ENCODE peak calls at places on chromosomes 5 and 9, in seven cellular contexts. B, Z, E, A, X, W and P are unnamed samples.

GRCh38 chr5:155700333-155700732 is 626.6 kb upstream of the SGCD start:
- DNase-seq in X (no peak), E (peak; percentile 10), Z (no peak), B (no peak), W (no peak), A (no peak), P (no peak)

GRCh38 chr9:116151966-116152381 is 1.6 kb upstream of the PAPPA start:
- DNase-seq in X (no peak), B (no peak), Z (peak; percentile 41), W (no peak), E (peak; percentile 26), A (no peak), P (peak; percentile 82)

GRCh38 chr9:96512240-96512639 is 62.3 kb downstream of the HABP4 start:
- DNase-seq in W (no peak), B (no peak), Z (no peak), E (no peak), X (no peak), A (no peak), P (no peak)

GRCh38 chr5:148846930-148847329 is 20.5 kb downstream of the ADRB2 start:
- DNase-seq in E (no peak), W (no peak), Z (no peak), A (no peak), X (no peak), B (no peak), P (no peak)

GRCh38 chr5:177097016-177097985 is 10.6 kb downstream of the FGFR4 start:
- DNase-seq in X (no peak), Z (no peak), W (no peak), B (no peak), A (no peak), E (no peak), P (no peak)

GRCh38 chr5:36418172-36418979 is 116.7 kb upstream of the RANBP3L start:
- DNase-seq in E (peak; percentile 49), W (no peak), Z (no peak), X (no peak), A (no peak), B (no peak), P (no peak)

GRCh38 chr9:127783644-127784043 is 2.2 kb upstream of the CDK9 start:
- DNase-seq in B (no peak), W (no peak), X (no peak), Z (no peak), A (no peak), E (no peak), P (no peak)

GRCh38 chr9:14180077-14180941 is 133.6 kb downstream of the NFIB start:
- DNase-seq in X (no peak), B (peak; percentile 52), Z (no peak), E (no peak), W (peak; percentile 57), A (no peak), P (no peak)

GRCh38 chr5:56640763-56641406 is 174.5 kb upstream of the MAP3K1 start:
- DNase-seq in E (no peak), A (no peak), B (no peak), W (peak; percentile 34), X (no peak), Z (no peak), P (no peak)

GRCh38 chr5:154190652-154191304 is at the start of gene GALNT10:
- DNase-seq in W (peak; percentile 65), E (peak; percentile 88), B (peak; percentile 4), X (no peak), A (peak; percentile 47), Z (peak; percentile 70), P (no peak)

GRCh38 chr9:135098400-135099105 is 11.1 kb downstream of the OLFM1 start:
- DNase-seq in A (no peak), E (peak; percentile 73), W (peak; percentile 21), Z (peak; percentile 31), X (no peak), B (no peak), P (no peak)

GRCh38 chr9:14031015-14031414 is 282.9 kb downstream of the NFIB start:
- DNase-seq in E (peak; percentile 72), Z (no peak), B (no peak), X (no peak), A (no peak), W (no peak), P (no peak)

GRCh38 chr9:75548871-75549270 is 341.6 kb upstream of the PCSK5 start:
- DNase-seq in X (no peak), B (no peak), A (no peak), W (no peak), E (no peak), Z (no peak), P (no peak)

GRCh38 chr9:133855802-133856592 is 117.8 kb upstream of the SARDH start:
- DNase-seq in A (no peak), W (no peak), X (no peak), B (no peak), Z (no peak), E (peak; percentile 89), P (no peak)

GRCh38 chr9:13993482-13994267 is 320.3 kb downstream of the NFIB start:
- DNase-seq in B (peak; percentile 54), A (no peak), X (no peak), Z (no peak), E (no peak), W (no peak), P (no peak)

GRCh38 chr5:105735704-105736103 is 1935.0 kb downstream of the EFNA5 start:
- DNase-seq in A (no peak), E (no peak), B (no peak), Z (no peak), W (no peak), X (no peak), P (no peak)

GRCh38 chr9:134730011-134730760 is 88.6 kb downstream of the COL5A1 start:
- DNase-seq in B (no peak), W (no peak), Z (no peak), E (no peak), A (no peak), X (no peak), P (no peak)

GRCh38 chr5:162274684-162275083 is 207.1 kb downstream of the GABRG2 start:
- DNase-seq in Z (no peak), E (no peak), W (no peak), X (no peak), B (no peak), A (no peak), P (no peak)

GRCh38 chr5:2726366-2726765 is 25.1 kb downstream of the IRX2 start:
- DNase-seq in X (no peak), A (no peak), W (no peak), E (no peak), Z (no peak), B (no peak), P (no peak)

GRCh38 chr5:110048508-110048907 is 358.8 kb downstream of the MAN2A1 start:
- DNase-seq in A (no peak), X (no peak), E (no peak), W (no peak), B (no peak), Z (no peak), P (no peak)

GRCh38 chr5:160534125-160534524 is 112.5 kb downstream of the PTTG1 start:
- DNase-seq in X (no peak), B (no peak), A (no peak), Z (no peak), E (no peak), W (no peak), P (no peak)

GRCh38 chr5:134610715-134611114 is 21.9 kb downstream of the SAR1B start:
- DNase-seq in Z (no peak), E (no peak), B (no peak), X (no peak), A (no peak), W (no peak), P (no peak)

GRCh38 chr5:57435701-57436134 is 46.9 kb downstream of the ACTBL2 start:
- DNase-seq in Z (peak; percentile 41), W (no peak), E (peak; percentile 52), A (no peak), B (no peak), X (no peak), P (peak; percentile 71)

GRCh38 chr9:33408087-33408486 is 5.7 kb upstream of the AQP7 start:
- DNase-seq in B (no peak), E (no peak), W (no peak), Z (no peak), X (no peak), A (no peak), P (no peak)

GRCh38 chr5:168002116-168002515 is 289.3 kb upstream of the WWC1 start:
- DNase-seq in E (no peak), B (no peak), A (no peak), Z (no peak), X (no peak), W (no peak), P (no peak)

GRCh38 chr5:139863361-139863760 is 67.8 kb downstream of the PSD2 start:
- DNase-seq in A (peak; percentile 60), W (peak; percentile 82), B (no peak), E (no peak), X (no peak), Z (no peak), P (no peak)

GRCh38 chr9:114051281-114051680 is 26.8 kb downstream of the AMBP start:
- DNase-seq in A (no peak), W (no peak), B (no peak), Z (no peak), X (no peak), E (no peak), P (no peak)

GRCh38 chr5:149455889-149456409 is 76.9 kb upstream of the IL17B start:
- DNase-seq in E (peak; percentile 55), A (no peak), X (no peak), B (no peak), Z (no peak), W (no peak), P (no peak)

GRCh38 chr5:119420173-119420572 is 32.1 kb upstream of the HSD17B4 start:
- DNase-seq in B (no peak), Z (no peak), A (no peak), E (no peak), W (no peak), X (no peak), P (no peak)

GRCh38 chr9:38046669-38047300 is 22.2 kb downstream of the SHB start:
- DNase-seq in Z (peak; percentile 31), A (no peak), B (no peak), X (no peak), E (peak; percentile 46), W (no peak), P (peak; percentile 85)

GRCh38 chr9:137367506-137368430 is 55.2 kb downstream of the EXD3 start:
- DNase-seq in X (no peak), A (no peak), W (no peak), B (no peak), E (no peak), Z (no peak), P (no peak)

GRCh38 chr9:115353681-115354080 is 235.7 kb upstream of the TNC start:
- DNase-seq in E (no peak), A (no peak), Z (no peak), X (no peak), B (peak; percentile 28), W (no peak), P (no peak)

GRCh38 chr5:178238711-178239592 is 6.3 kb upstream of the PHYKPL start:
- DNase-seq in A (no peak), X (no peak), E (no peak), Z (no peak), W (no peak), B (no peak), P (no peak)

GRCh38 chr5:139378941-139379361 is 4.1 kb downstream of the SLC23A1 start:
- DNase-seq in E (no peak), X (no peak), A (no peak), W (no peak), Z (no peak), B (no peak), P (no peak)